ENCODE peak calls at places on chromosomes 1 and 21, in six cellular contexts. I is endothelial cell, S is left ventricle myocardium inferior, F is MCF 10A, Q is epithelial cell of esophagus, U is uterus. R is an unnamed sample.

GRCh38 chr21:43864806-43865470 is at the start of gene AGPAT3:
- DNase-seq in I (no peak), S (peak), F (no peak), Q (no peak), U (no peak), R (peak)

GRCh38 chr1:19866758-19867157 is 15.4 kb upstream of the OTUD3 start:
- DNase-seq in I (no peak), S (no peak), F (no peak), Q (peak), U (no peak), R (no peak)

GRCh38 chr1:15206418-15207030 is 40.5 kb upstream of the FHAD1 start:
- DNase-seq in I (no peak), S (no peak), F (no peak), Q (peak), U (no peak), R (no peak)

GRCh38 chr1:223248001-223248786 is 105.1 kb upstream of the TLR5 start:
- DNase-seq in I (no peak), S (no peak), F (no peak), Q (no peak), U (no peak), R (no peak)

GRCh38 chr21:14545906-14546480 is at the start of gene SAMSN1:
- DNase-seq in I (no peak), S (no peak), F (peak), Q (no peak), U (no peak), R (no peak)

GRCh38 chr1:31879981-31880608 is 58.1 kb downstream of the PTP4A2 start:
- DNase-seq in I (no peak), S (no peak), F (no peak), Q (no peak), U (no peak), R (no peak)

GRCh38 chr1:247681288-247681897 is 1.9 kb upstream of the OR13G1 start:
- DNase-seq in I (peak), S (no peak), F (peak), Q (peak), U (no peak), R (peak)

GRCh38 chr1:221316491-221317056 is 425.3 kb downstream of the DUSP10 start:
- DNase-seq in I (no peak), S (no peak), F (peak), Q (peak), U (no peak), R (no peak)

GRCh38 chr21:29145354-29145782 is 14.9 kb downstream of the MAP3K7CL start:
- DNase-seq in I (no peak), S (no peak), F (peak), Q (peak), U (no peak), R (no peak)

GRCh38 chr1:9960705-9961562 is 17.7 kb downstream of the NMNAT1 start:
- DNase-seq in I (no peak), S (no peak), F (peak), Q (no peak), U (no peak), R (peak)

GRCh38 chr1:14113271-14113670 is 413.3 kb downstream of the PRDM2 start:
- DNase-seq in I (no peak), S (no peak), F (no peak), Q (no peak), U (no peak), R (no peak)

GRCh38 chr1:174953657-174954435 is 45.9 kb upstream of the CACYBP start:
- DNase-seq in I (no peak), S (no peak), F (no peak), Q (no peak), U (no peak), R (no peak)

GRCh38 chr1:154931940-154932487 is 4.5 kb downstream of the PMVK start:
- DNase-seq in I (no peak), S (no peak), F (peak), Q (peak), U (no peak), R (no peak)

GRCh38 chr1:81974883-81975555 is 174.3 kb downstream of the ADGRL2 start:
- DNase-seq in I (no peak), S (no peak), F (no peak), Q (no peak), U (no peak), R (no peak)

GRCh38 chr1:183569141-183569540 is 21.1 kb downstream of the NCF2 start:
- DNase-seq in I (no peak), S (no peak), F (no peak), Q (peak), U (no peak), R (no peak)

GRCh38 chr1:85406887-85407593 is 57.9 kb downstream of the DDAH1 start:
- DNase-seq in I (no peak), S (no peak), F (peak), Q (peak), U (peak), R (no peak)

GRCh38 chr1:87674791-87675190 is 346.1 kb downstream of the LMO4 start:
- DNase-seq in I (no peak), S (no peak), F (no peak), Q (no peak), U (no peak), R (no peak)

GRCh38 chr1:87678221-87678715 is 349.6 kb downstream of the LMO4 start:
- DNase-seq in I (no peak), S (no peak), F (no peak), Q (peak), U (no peak), R (no peak)

GRCh38 chr1:87669671-87670070 is 341.0 kb downstream of the LMO4 start:
- DNase-seq in I (no peak), S (no peak), F (no peak), Q (no peak), U (no peak), R (no peak)

GRCh38 chr1:87673748-87674147 is 345.1 kb downstream of the LMO4 start:
- DNase-seq in I (no peak), S (no peak), F (no peak), Q (no peak), U (no peak), R (no peak)
- TF ChIP-seq CTCF in I (no peak), S (no peak), F (no peak), Q (peak), U (no peak), R (no peak)

GRCh38 chr1:69139007-69139406 is 428.7 kb upstream of the LRRC7 start:
- DNase-seq in I (no peak), S (no peak), F (no peak), Q (no peak), U (no peak), R (no peak)

GRCh38 chr1:69138172-69138571 is 429.6 kb upstream of the LRRC7 start:
- DNase-seq in I (no peak), S (no peak), F (no peak), Q (no peak), U (no peak), R (no peak)
- TF ChIP-seq CTCF in I (no peak), S (no peak), F (no peak), Q (no peak), U (no peak), R (no peak)

DNA sequence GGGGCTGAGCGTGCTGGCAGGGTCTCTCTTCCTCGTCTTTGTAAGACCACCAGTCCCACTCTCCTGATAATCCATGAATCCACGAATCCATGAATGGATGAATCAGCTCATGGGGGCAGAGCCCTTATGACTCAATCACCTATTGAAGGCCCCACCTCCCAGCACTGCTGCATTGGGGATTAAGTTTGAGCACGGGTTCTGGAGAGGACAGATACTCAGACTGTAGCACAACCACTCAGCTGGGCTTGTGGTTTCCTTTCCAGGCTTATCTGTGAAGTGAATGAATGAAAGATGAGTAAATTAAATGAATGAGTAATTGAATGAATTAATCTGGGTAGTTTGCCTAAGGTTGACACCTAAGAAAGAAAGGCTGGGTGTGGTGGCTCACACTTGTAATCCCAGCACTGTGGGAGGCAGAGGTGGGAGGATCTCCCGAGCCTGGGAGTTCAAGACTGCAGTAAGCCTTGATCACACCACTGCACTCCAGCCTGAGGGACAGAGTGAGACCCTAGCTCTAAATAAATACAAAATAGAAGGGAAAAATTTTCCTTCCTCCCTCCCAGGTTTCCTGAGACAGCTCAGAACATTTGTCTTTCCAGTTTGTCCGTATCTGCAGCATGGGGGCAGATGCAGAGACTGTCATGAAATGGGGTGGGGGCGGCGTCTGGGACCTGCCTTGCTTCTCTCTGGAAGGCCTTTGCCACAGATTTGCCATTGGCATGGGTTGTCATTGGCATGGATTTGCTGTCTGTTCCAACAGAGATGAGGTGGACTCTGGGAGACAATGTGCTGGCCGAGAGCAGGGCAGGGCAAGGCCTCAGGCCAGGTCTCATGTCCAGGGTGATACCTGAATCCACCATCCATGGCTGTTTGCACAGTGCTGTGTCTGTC is 187.7 kb upstream of the C1orf174 start:
- DNase-seq in I (no peak), S (no peak), F (no peak), Q (no peak), U (no peak), R (no peak)
- TF ChIP-seq CTCF in I (no peak), S (no peak), F (no peak), Q (no peak), U (no peak), R (no peak)

GRCh38 chr1:210076620-210077019 is 138.6 kb downstream of the SYT14 start:
- DNase-seq in I (no peak), S (no peak), F (peak), Q (peak), U (no peak), R (no peak)
- TF ChIP-seq CTCF in I (no peak), S (no peak), F (no peak), Q (no peak), U (no peak), R (no peak)

DNA sequence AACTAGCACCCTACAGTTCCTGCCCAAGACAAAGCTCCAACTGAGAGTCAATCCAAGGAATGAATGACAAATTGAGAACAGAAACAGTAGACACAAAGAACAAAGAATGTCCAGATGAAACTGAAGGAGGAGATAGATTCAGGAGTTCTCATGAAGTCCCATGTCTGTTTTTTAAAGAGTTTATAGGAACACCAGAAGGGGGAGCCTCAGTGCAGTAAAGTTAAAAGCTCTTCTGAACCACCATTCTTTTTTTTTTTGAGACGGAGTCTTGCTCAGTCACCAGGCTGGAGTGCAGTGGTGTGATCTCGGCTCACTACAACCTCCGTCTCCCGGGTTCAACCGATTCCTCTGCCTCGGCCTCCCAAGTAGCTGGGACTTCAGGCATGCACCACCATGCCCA is 323.6 kb downstream of the MRPL39 start:
- DNase-seq in I (peak), S (no peak), F (peak), Q (peak), U (no peak), R (peak)
- TF ChIP-seq CTCF in I (peak), S (no peak), F (peak), Q (peak), U (no peak), R (no peak)

GRCh38 chr1:164093543-164093942 is 465.4 kb upstream of the PBX1 start:
- DNase-seq in I (no peak), S (no peak), F (no peak), Q (no peak), U (no peak), R (no peak)

GRCh38 chr1:164087893-164088292 is 471.1 kb upstream of the PBX1 start:
- DNase-seq in I (no peak), S (no peak), F (no peak), Q (no peak), U (no peak), R (no peak)

GRCh38 chr1:164092603-164093353 is 466.2 kb upstream of the PBX1 start:
- DNase-seq in I (no peak), S (no peak), F (no peak), Q (peak), U (no peak), R (no peak)
- TF ChIP-seq CTCF in I (no peak), S (no peak), F (no peak), Q (peak), U (no peak), R (no peak)

GRCh38 chr21:34039678-34040382 is 33.5 kb upstream of the MRPS6 start:
- DNase-seq in I (no peak), S (no peak), F (no peak), Q (no peak), U (no peak), R (no peak)
- TF ChIP-seq CTCF in I (no peak), S (no peak), F (no peak), Q (no peak), U (no peak), R (no peak)

GRCh38 chr1:230070321-230071208 is 3.5 kb downstream of the GALNT2 start:
- DNase-seq in I (no peak), S (no peak), F (no peak), Q (no peak), U (no peak), R (no peak)

GRCh38 chr1:230067441-230067870 is 418 bp downstream of the GALNT2 start:
- DNase-seq in I (no peak), S (no peak), F (peak), Q (peak), U (peak), R (peak)

GRCh38 chr1:230069813-230070212 is 2.8 kb downstream of the GALNT2 start:
- DNase-seq in I (no peak), S (no peak), F (no peak), Q (peak), U (no peak), R (no peak)

GRCh38 chr1:230067871-230068814 is 1.1 kb downstream of the GALNT2 start:
- DNase-seq in I (peak), S (peak), F (peak), Q (peak), U (peak), R (peak)

DNA sequence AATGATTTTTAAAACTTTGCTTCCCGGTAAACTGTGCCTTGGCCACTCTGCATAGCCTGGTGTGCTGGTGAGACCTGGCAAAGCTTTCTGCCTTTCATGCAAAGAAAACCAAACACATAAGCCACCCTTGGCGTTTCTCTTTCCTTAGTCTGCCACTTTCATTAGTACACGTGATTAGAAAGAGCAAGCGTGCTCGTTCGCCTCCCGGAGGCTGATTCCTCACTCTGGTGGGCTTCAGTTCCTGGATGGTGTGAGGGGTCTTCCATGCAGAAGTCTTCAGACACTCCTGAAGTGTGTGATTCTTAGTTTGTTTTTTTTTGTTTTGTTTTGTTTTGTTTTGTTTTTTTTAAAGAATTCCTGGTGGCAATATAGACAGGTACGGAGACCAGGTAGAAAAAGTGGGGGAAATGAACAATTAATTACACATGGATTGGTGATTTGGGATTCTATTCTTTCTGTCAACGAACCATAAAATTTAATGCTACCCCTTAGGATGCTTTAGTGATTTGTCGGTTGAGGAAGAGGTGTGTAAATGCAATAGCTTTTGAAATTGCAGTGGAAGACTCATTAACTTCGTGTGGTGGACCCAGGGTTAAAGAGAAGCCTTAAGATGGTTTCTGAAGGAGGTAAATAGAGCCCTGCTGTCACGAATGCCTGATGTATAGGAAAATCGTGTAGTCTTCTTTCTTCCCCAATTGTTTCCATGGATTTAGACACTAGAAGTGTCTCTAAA is 2.1 kb downstream of the GALNT2 start:
- DNase-seq in I (no peak), S (no peak), F (peak), Q (peak), U (no peak), R (no peak)
- TF ChIP-seq CTCF in I (no peak), S (no peak), F (no peak), Q (no peak), U (no peak), R (no peak)

DNA sequence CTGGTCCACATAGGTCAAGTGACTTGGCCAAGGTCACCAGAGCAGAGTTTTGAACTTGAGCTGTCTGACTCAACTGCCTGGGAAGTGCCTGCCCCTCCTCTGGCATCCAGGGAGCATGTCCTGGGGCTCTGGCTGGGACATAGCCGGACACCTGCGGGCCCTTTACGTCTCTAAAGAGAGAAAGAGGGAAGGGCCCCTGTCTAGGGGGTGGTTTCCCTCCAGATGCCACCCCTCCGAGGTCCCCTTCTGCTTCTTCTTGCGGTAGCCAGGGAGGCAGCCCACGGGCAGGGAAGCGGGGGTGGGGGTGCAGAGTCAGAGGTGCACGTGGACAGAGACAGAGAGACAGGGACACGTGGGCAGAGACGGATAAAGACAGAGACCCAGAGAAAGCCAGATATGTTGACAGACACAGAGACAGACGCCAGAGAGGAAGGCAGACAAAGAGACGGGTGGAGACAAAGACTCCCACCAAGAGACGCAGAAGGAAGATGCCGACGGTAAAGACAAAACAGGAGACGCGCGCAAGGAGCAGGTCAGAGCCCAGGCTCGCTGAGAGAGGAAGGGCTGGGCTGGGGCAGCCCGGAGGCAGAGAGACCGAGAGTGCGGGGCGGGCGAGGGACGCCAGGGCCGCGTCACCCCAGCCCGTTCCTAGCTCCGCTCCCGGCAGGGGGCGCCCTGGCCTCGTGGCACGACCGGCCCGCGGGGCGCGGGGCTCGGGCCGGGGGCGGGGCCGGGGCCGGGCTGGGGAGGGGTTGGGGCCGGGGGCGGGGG is 458 bp upstream of the ALPL start:
- DNase-seq in I (peak), S (peak), F (peak), Q (peak), U (peak), R (peak)
- TF ChIP-seq CTCF in I (peak), S (peak), F (peak), Q (peak), U (peak), R (peak)

GRCh38 chr1:11320153-11320936 is 47.3 kb downstream of the UBIAD1 start:
- DNase-seq in I (peak), S (no peak), F (peak), Q (no peak), U (no peak), R (peak)
- TF ChIP-seq CTCF in I (peak), S (peak), F (peak), Q (peak), U (no peak), R (peak)